ENCODE peak calls at places on chromosomes 4 and X, in ten cellular contexts. R, C, P, Z, D, Y, I, G, J and B are unnamed samples.

GRCh38 chr4:189092596-189092995 is 848.1 kb upstream of the FRG1 start:
- DNase-seq in R (no peak), C (no peak), P (no peak), Z (no peak), D (no peak), Y (no peak), I (no peak), G (no peak), J (no peak), B (no peak)

GRCh38 chr4:187606581-187606980 is 389.0 kb upstream of the ZFP42 start:
- DNase-seq in R (no peak), C (no peak), P (no peak), Z (no peak), D (no peak), Y (peak), I (no peak), G (peak), J (peak), B (no peak)

GRCh38 chrX:9586992-9587392 is 122.1 kb downstream of the TBL1X start:
- DNase-seq in R (no peak), C (no peak), P (no peak), Z (no peak), D (no peak), Y (peak), I (no peak), G (peak), J (no peak), B (no peak)

GRCh38 chr4:75995727-75996126 is 5.0 kb upstream of the SDAD1 start:
- DNase-seq in R (no peak), C (no peak), P (no peak), Z (no peak), D (no peak), Y (peak), I (no peak), G (peak), J (peak), B (no peak)

GRCh38 chrX:9659571-9660195 is 106.0 kb downstream of the GPR143 start:
- DNase-seq in R (no peak), C (no peak), P (no peak), Z (no peak), D (no peak), Y (no peak), I (no peak), G (peak), J (no peak), B (no peak)

GRCh38 chr4:1290165-1290977 is 680 bp downstream of the MAEA start:
- DNase-seq in R (no peak), C (no peak), P (no peak), Z (peak), D (no peak), Y (no peak), I (no peak), G (peak), J (peak), B (no peak)

GRCh38 chr4:20109395-20109794 is 142.3 kb upstream of the SLIT2 start:
- DNase-seq in R (no peak), C (no peak), P (no peak), Z (no peak), D (no peak), Y (no peak), I (no peak), G (no peak), J (no peak), B (no peak)

GRCh38 chr4:79982587-79983327 is 90.3 kb downstream of the ANTXR2 start:
- DNase-seq in R (no peak), C (no peak), P (no peak), Z (no peak), D (no peak), Y (no peak), I (no peak), G (no peak), J (no peak), B (no peak)

GRCh38 chr4:106588906-106589305 is 220.3 kb upstream of the GIMD1 start:
- DNase-seq in R (no peak), C (no peak), P (no peak), Z (no peak), D (no peak), Y (no peak), I (no peak), G (no peak), J (no peak), B (no peak)

GRCh38 chrX:21926116-21926515 is 14.4 kb upstream of the SMS start:
- DNase-seq in R (no peak), C (no peak), P (no peak), Z (no peak), D (no peak), Y (no peak), I (no peak), G (no peak), J (no peak), B (no peak)

GRCh38 chrX:18624599-18624998 is 47.3 kb downstream of the RS1 start:
- DNase-seq in R (no peak), C (no peak), P (no peak), Z (no peak), D (no peak), Y (no peak), I (no peak), G (no peak), J (no peak), B (no peak)

GRCh38 chrX:74178536-74178935 is 125.4 kb upstream of the ZCCHC13 start:
- DNase-seq in R (no peak), C (no peak), P (no peak), Z (no peak), D (no peak), Y (no peak), I (no peak), G (peak), J (peak), B (no peak)

GRCh38 chr4:155552180-155552579 is 114.5 kb upstream of the GUCY1A1 start:
- DNase-seq in R (no peak), C (no peak), P (no peak), Z (no peak), D (no peak), Y (no peak), I (no peak), G (no peak), J (no peak), B (no peak)

GRCh38 chrX:130118396-130118795 is 8.1 kb upstream of the ELF4 start:
- DNase-seq in R (no peak), C (no peak), P (no peak), Z (no peak), D (no peak), Y (no peak), I (no peak), G (no peak), J (no peak), B (no peak)

GRCh38 chrX:21813612-21814368 is 25.6 kb upstream of the MBTPS2 start:
- DNase-seq in R (no peak), C (no peak), P (no peak), Z (no peak), D (no peak), Y (no peak), I (no peak), G (no peak), J (no peak), B (no peak)

GRCh38 chrX:1794586-1794985 is 179.7 kb downstream of the ASMT start:
- DNase-seq in R (no peak), C (no peak), P (no peak), Z (no peak), D (no peak), Y (no peak), I (no peak), G (no peak), J (no peak), B (no peak)

GRCh38 chrX:63810746-63811145 is 25.7 kb upstream of the ARHGEF9 start:
- DNase-seq in R (no peak), C (no peak), P (no peak), Z (no peak), D (no peak), Y (no peak), I (no peak), G (no peak), J (no peak), B (no peak)

DNA sequence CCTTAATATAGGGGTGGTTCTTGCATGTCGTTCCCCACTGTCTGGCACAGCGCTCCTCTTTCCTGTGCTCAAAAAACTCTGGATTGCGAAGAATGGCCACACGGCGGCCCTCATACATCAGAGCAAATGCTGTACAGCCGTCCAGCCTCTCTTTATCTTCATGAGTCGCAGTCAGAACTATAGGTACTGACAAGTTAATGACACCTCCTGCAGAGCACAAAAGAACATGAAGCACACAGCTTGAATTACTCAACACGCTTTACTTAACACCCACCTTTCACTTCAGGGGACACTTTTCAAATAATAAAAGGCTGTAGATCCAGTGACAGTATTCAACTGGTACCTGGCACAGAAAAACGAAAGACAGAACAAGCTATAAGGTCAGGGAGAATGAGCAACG is 65.3 kb downstream of the PAPSS1 start:
- DNase-seq in R (no peak), C (no peak), P (no peak), Z (no peak), D (no peak), Y (no peak), I (no peak), G (peak), J (peak), B (no peak)
- TF ChIP-seq CTCF in R (no peak), C (no peak), P (no peak), Z (no peak), D (peak), Y (no peak), I (peak), G (no peak), J (no peak), B (no peak)

GRCh38 chr4:25978327-25978726 is 64.3 kb downstream of the SMIM20 start:
- DNase-seq in R (no peak), C (no peak), P (no peak), Z (no peak), D (no peak), Y (no peak), I (no peak), G (no peak), J (no peak), B (no peak)
- TF ChIP-seq CTCF in R (no peak), C (no peak), P (no peak), Z (no peak), D (no peak), Y (no peak), I (no peak), G (no peak), J (no peak), B (no peak)

DNA sequence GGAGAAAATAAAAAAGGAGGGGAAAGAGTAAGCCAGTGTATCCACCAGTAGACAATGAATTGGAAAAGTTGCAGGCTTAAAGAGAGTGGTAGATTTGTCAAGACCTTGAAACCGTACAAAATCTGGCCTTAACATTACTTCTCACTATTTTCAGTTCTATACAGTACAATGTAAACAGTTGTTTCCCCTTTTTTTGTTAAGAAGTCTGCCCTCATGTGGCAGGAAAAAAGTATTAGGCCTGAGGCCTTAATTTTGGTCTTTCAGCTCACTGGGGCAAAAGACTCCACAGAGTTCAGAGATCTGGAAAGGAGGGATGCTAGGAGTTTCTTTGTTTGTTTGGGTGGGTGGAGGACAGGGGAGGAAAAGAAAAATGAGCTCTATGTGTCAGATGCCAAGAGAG is 92.8 kb upstream of the CCDC160 start:
- DNase-seq in R (no peak), C (no peak), P (no peak), Z (no peak), D (no peak), Y (peak), I (no peak), G (peak), J (no peak), B (no peak)
- TF ChIP-seq CTCF in R (no peak), C (no peak), P (peak), Z (peak), D (peak), Y (peak), I (no peak), G (peak), J (peak), B (peak)

GRCh38 chr4:163484906-163485305 is 9.6 kb upstream of the TMA16 start:
- DNase-seq in R (no peak), C (peak), P (no peak), Z (no peak), D (no peak), Y (peak), I (no peak), G (peak), J (peak), B (no peak)
- TF ChIP-seq CTCF in R (no peak), C (peak), P (peak), Z (peak), D (peak), Y (peak), I (no peak), G (peak), J (peak), B (no peak)

GRCh38 chrX:37846934-37847732 is at the start of gene DYNLT3:
- DNase-seq in R (peak), C (peak), P (peak), Z (peak), D (peak), Y (peak), I (peak), G (peak), J (peak), B (peak)

GRCh38 chrX:37846558-37846933 is 825 bp downstream of the DYNLT3 start:
- DNase-seq in R (no peak), C (no peak), P (no peak), Z (no peak), D (no peak), Y (no peak), I (no peak), G (no peak), J (no peak), B (no peak)

GRCh38 chrX:37844622-37845021 is 2.7 kb downstream of the DYNLT3 start:
- DNase-seq in R (no peak), C (no peak), P (no peak), Z (no peak), D (no peak), Y (no peak), I (no peak), G (no peak), J (no peak), B (no peak)

GRCh38 chrX:37846141-37846540 is 1.2 kb downstream of the DYNLT3 start:
- DNase-seq in R (no peak), C (no peak), P (no peak), Z (no peak), D (no peak), Y (no peak), I (no peak), G (peak), J (no peak), B (no peak)

DNA sequence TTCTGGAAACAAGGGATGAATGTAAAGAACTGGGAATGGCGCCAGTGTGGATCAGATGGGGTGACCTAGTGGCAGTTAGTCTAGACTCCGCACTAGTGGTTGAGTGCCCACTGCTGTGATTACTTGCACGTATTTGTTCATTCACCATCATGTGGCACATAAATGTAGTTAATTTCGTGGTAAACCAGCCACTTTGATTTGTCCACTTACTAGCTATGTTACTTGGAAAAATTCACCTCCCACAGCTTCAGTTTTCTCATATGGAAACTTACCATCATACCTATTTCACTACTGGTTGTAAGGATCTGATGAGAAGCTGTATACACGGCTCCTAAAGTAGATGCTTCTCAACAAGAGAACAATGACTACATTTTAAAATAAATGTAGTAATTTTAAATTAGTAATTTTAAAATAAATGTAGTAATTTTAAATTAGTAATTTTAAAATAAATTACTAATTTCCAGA is 394 bp upstream of the DYNLT3 start:
- DNase-seq in R (no peak), C (no peak), P (no peak), Z (no peak), D (no peak), Y (no peak), I (no peak), G (no peak), J (no peak), B (no peak)
- TF ChIP-seq CTCF in R (no peak), C (no peak), P (no peak), Z (no peak), D (no peak), Y (no peak), I (no peak), G (no peak), J (no peak), B (no peak)

GRCh38 chr4:110963621-110964020 is 340.7 kb upstream of the PITX2 start:
- DNase-seq in R (no peak), C (no peak), P (no peak), Z (no peak), D (no peak), Y (no peak), I (no peak), G (no peak), J (no peak), B (no peak)

GRCh38 chr4:110955748-110956147 is 332.9 kb upstream of the PITX2 start:
- DNase-seq in R (no peak), C (no peak), P (no peak), Z (no peak), D (no peak), Y (no peak), I (no peak), G (no peak), J (no peak), B (no peak)

GRCh38 chr4:110962616-110963015 is 339.7 kb upstream of the PITX2 start:
- DNase-seq in R (no peak), C (no peak), P (no peak), Z (no peak), D (no peak), Y (no peak), I (no peak), G (no peak), J (no peak), B (no peak)

GRCh38 chr4:110953898-110954297 is 331.0 kb upstream of the PITX2 start:
- DNase-seq in R (no peak), C (no peak), P (no peak), Z (no peak), D (no peak), Y (no peak), I (no peak), G (no peak), J (no peak), B (no peak)

DNA sequence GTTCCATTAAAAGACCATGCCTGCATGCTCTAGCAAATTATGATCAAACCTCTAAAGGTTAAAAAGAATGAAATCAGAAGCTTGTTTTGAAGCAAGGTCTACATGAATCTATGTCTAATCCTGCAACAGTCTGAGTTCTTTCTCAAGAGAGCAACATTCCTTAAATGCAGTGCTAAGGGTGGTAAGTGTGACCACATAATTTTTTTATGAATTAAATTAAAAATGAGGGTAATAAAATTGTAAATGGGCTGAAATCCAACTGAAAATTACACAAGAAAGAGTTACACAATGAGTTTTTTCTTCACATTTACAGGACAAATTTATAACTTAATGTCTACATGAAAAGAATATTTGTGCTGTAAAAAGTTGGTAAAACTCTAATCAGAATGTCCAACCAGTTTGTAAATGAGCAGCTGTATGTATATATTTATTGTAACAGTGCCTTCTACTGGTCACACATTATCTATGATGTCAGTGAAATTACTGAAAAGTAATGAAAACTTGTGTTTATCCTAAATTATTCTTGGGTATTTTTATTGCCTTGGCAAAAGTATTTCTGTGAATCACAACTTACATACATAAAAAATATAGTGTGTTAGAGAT is 336.3 kb upstream of the PITX2 start:
- DNase-seq in R (no peak), C (no peak), P (no peak), Z (no peak), D (no peak), Y (no peak), I (no peak), G (no peak), J (no peak), B (no peak)
- TF ChIP-seq CTCF in R (no peak), C (no peak), P (no peak), Z (peak), D (peak), Y (peak), I (no peak), G (peak), J (no peak), B (peak)